ENCODE peak calls at places on chromosomes 16 and 17, in seven cellular contexts. E is epithelial cell of prostate, U is neural progenitor cell, T is left ventricle myocardium inferior, X is DND-41, L is esophagus muscularis mucosa, O is thoracic aorta. C is an unnamed sample.

GRCh38 chr16:89093602-89094251 is at the start of gene ACSF3:
- DNase-seq in E (no peak), U (peak), T (peak), X (peak), L (no peak), O (no peak), C (no peak)

GRCh38 chr16:72554935-72555334 is 383.0 kb upstream of the PMFBP1 start:
- DNase-seq in E (no peak), U (no peak), T (no peak), X (no peak), L (no peak), O (no peak), C (no peak)

GRCh38 chr17:75998327-75998795 is 2.3 kb upstream of the CDK3 start:
- DNase-seq in E (no peak), U (no peak), T (no peak), X (no peak), L (no peak), O (no peak), C (no peak)

GRCh38 chr16:28596115-28596630 is 677 bp downstream of the SULT1A2 start:
- DNase-seq in E (no peak), U (no peak), T (no peak), X (no peak), L (no peak), O (no peak), C (no peak)

GRCh38 chr17:7883781-7884386 is 4.7 kb upstream of the CHD3 start:
- DNase-seq in E (no peak), U (no peak), T (no peak), X (peak), L (no peak), O (no peak), C (no peak)

GRCh38 chr17:77089118-77089477 is 51.7 kb upstream of the SEC14L1 start:
- DNase-seq in E (no peak), U (no peak), T (no peak), X (no peak), L (no peak), O (no peak), C (no peak)

GRCh38 chr17:31404028-31404949 is 12.8 kb downstream of the RAB11FIP4 start:
- DNase-seq in E (no peak), U (no peak), T (no peak), X (no peak), L (no peak), O (no peak), C (peak)

GRCh38 chr17:21174719-21175118 is 39.2 kb downstream of the TMEM11 start:
- DNase-seq in E (no peak), U (no peak), T (no peak), X (no peak), L (no peak), O (no peak), C (no peak)

GRCh38 chr17:1590031-1590746 is 27.6 kb upstream of the PITPNA start:
- DNase-seq in E (no peak), U (no peak), T (peak), X (no peak), L (no peak), O (peak), C (peak)

GRCh38 chr17:77372444-77373297 is 231.9 kb downstream of the SEC14L1 start:
- DNase-seq in E (no peak), U (peak), T (peak), X (peak), L (no peak), O (no peak), C (no peak)

GRCh38 chr16:71709231-71709781 is 15.2 kb downstream of the PHLPP2 start:
- DNase-seq in E (no peak), U (no peak), T (no peak), X (no peak), L (no peak), O (no peak), C (no peak)

GRCh38 chr17:1143573-1143972 is 36.2 kb downstream of the ABR start:
- DNase-seq in E (no peak), U (peak), T (no peak), X (no peak), L (no peak), O (no peak), C (no peak)

GRCh38 chr17:41505836-41506767 is 690 bp upstream of the KRT13 start:
- DNase-seq in E (no peak), U (no peak), T (no peak), X (no peak), L (no peak), O (no peak), C (no peak)

GRCh38 chr16:31385680-31386079 is 7.5 kb upstream of the ITGAD start:
- DNase-seq in E (no peak), U (no peak), T (no peak), X (no peak), L (no peak), O (no peak), C (no peak)
- H3K27ac ChIP-seq in E (peak), U (no peak), T (no peak), X (no peak), L (no peak), O (no peak), C (no peak)

DNA sequence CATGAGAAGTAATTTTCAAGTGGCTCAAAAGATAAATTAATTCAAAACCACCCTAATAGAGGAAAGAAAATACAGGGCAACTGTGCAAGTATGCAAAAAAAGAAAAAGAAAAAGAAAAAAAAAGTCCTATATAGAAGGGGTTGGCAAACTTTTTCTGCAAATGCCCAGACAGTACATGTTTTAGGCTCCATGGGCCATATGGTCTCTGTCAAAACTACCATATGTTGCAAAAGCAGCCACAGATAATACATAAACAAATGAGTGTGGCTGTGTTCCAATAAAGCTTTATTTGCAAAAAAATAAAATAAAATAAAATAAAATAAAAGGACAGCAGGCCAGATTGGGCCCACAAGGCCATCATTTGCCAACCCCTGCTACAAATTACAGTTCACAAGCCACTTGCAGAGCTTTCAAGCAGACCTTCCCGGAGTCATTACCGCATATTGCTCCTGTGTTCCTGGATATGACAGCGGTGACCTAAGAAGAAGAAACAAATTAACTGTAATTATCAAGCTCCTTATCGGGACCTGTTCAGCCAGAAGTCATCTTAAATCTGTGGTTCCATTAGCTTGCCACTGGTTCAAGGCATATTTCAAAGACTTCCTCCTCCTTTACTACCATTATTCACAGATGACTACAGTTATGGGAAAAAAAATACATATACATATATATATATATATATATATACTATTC is 15.9 kb downstream of the ZC3H7A start:
- DNase-seq in E (no peak), U (no peak), T (no peak), X (no peak), L (no peak), O (no peak), C (no peak)
- H3K27ac ChIP-seq in E (peak), U (no peak), T (peak), X (no peak), L (peak), O (no peak), C (peak)

DNA sequence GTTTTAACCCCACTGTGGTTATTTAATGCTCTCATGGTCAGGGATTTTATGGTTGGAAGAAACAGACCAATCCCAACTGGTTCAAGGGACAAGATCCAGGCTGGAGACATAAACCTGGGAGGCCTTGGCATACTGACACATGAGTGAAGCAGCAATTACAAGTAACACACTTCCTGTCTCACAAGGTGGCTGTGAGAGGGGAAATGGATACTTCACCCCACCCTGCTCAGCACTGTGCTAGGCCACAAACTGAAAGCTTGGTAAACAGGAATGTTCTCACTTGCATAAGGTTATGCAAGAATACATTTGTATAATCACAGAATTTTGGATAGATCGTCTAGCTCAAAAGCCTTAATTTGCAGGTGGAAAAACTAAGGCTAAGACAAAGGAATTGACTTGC is 215.8 kb upstream of the CDH5 start:
- DNase-seq in E (no peak), U (no peak), T (no peak), X (no peak), L (no peak), O (no peak), C (no peak)
- H3K27ac ChIP-seq in E (no peak), U (no peak), T (peak), X (no peak), L (peak), O (no peak), C (no peak)

GRCh38 chr17:65100316-65101140 is 36.6 kb upstream of the RGS9 start:
- DNase-seq in E (no peak), U (peak), T (peak), X (peak), L (peak), O (peak), C (no peak)
- H3K27ac ChIP-seq in E (peak), U (no peak), T (peak), X (no peak), L (peak), O (peak), C (peak)

GRCh38 chr17:4394208-4395110 is 28.0 kb upstream of the UBE2G1 start:
- DNase-seq in E (peak), U (no peak), T (no peak), X (no peak), L (no peak), O (no peak), C (peak)
- H3K27ac ChIP-seq in E (peak), U (no peak), T (no peak), X (no peak), L (no peak), O (no peak), C (peak)

DNA sequence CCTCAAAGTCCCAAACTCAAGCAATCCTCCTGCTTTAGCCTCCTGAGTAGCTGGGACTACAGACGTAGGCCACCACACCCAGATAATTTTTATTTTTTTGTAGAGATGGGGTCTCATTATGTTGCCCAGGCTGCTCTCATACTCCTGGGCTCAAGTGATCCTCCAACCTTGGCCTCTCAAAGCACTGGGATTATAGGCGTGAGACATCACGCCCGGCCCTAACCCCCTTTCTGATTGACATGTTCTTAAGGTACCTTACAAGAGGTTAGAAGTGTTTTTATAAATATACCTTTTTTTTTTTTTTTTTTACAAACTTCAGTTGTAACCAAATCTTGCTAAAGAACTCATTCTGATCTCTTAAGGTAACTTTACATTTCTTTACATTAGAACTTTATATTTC is 64.8 kb downstream of the GNA13 start:
- DNase-seq in E (no peak), U (no peak), T (no peak), X (no peak), L (no peak), O (no peak), C (no peak)
- H3K27ac ChIP-seq in E (peak), U (no peak), T (no peak), X (no peak), L (no peak), O (no peak), C (no peak)